ENCODE peak calls at places on chromosomes 3 and 15, in five cellular contexts. M is NCI-H460, K is RKO, W is NCI-H1436, R is iris pigment epithelial cell. X is an unnamed sample.

GRCh38 chr3:7546219-7546618 is 685.3 kb downstream of the GRM7 start:
- DNase-seq in M (no peak), K (peak; percentile 28), W (no peak), R (no peak), X (peak; percentile 11)

GRCh38 chr15:33716025-33716424 is 252.3 kb upstream of the CHRM5 start:
- DNase-seq in M (no peak), K (no peak), W (no peak), R (no peak), X (no peak)

GRCh38 chr3:49205154-49205788 is 33.9 kb downstream of the KLHDC8B start:
- DNase-seq in M (no peak), K (no peak), W (no peak), R (no peak), X (no peak)

GRCh38 chr15:78317145-78317836 is 17.9 kb upstream of the SKIC8 start:
- DNase-seq in M (no peak), K (peak; percentile 39), W (no peak), R (no peak), X (no peak)

GRCh38 chr15:58549780-58550064 is 117.9 kb downstream of the LIPC start:
- DNase-seq in M (no peak), K (no peak), W (no peak), R (no peak), X (no peak)

GRCh38 chr15:45903283-45903682 is 268.5 kb downstream of the SQOR start:
- DNase-seq in M (no peak), K (no peak), W (no peak), R (no peak), X (no peak)

GRCh38 chr3:197881601-197882000 is 68.4 kb upstream of the RPL35A start:
- DNase-seq in M (peak; percentile 43), K (no peak), W (peak; percentile 13), R (no peak), X (no peak)

GRCh38 chr15:76060098-76060989 is 559 bp downstream of the TMEM266 start:
- DNase-seq in M (no peak), K (no peak), W (no peak), R (peak; percentile 17), X (no peak)

GRCh38 chr15:83380682-83381081 is 66.5 kb upstream of the SH3GL3 start:
- DNase-seq in M (peak; percentile 32), K (peak; percentile 26), W (no peak), R (peak; percentile 52), X (peak; percentile 66)

GRCh38 chr3:123300572-123300971 is 98.8 kb downstream of the SEC22A start:
- DNase-seq in M (no peak), K (no peak), W (no peak), R (no peak), X (no peak)

GRCh38 chr15:40739042-40739441 is 16.0 kb downstream of the RMDN3 start:
- DNase-seq in M (no peak), K (no peak), W (no peak), R (no peak), X (no peak)

GRCh38 chr3:85589145-85589544 is 630.4 kb downstream of the CADM2 start:
- DNase-seq in M (no peak), K (no peak), W (no peak), R (peak; percentile 77), X (no peak)

GRCh38 chr3:12436514-12437222 is 47.6 kb upstream of the TSEN2 start:
- DNase-seq in M (no peak), K (no peak), W (no peak), R (no peak), X (no peak)

GRCh38 chr3:136949708-136950107 is 8.1 kb upstream of the IL20RB start:
- DNase-seq in M (no peak), K (peak; percentile 19), W (no peak), R (no peak), X (peak; percentile 50)

GRCh38 chr3:9047465-9048346 is 84.4 kb upstream of the RAD18 start:
- DNase-seq in M (no peak), K (no peak), W (no peak), R (no peak), X (no peak)

GRCh38 chr3:61117045-61117898 is 134.0 kb downstream of the FHIT start:
- DNase-seq in M (no peak), K (no peak), W (no peak), R (no peak), X (no peak)

GRCh38 chr15:60799885-60800728 is 321.2 kb upstream of the ICE2 start:
- DNase-seq in M (no peak), K (no peak), W (no peak), R (peak; percentile 71), X (no peak)